ENCODE peak calls at places on chromosomes 7 and 10, in ten cellular contexts. One of them, this sample, is unnamed.

GRCh38 chr10:34223658-34224057 is 591.4 kb downstream of the PARD3 start:
- DNase-seq in upper lobe of right lung: no peak
- DNase-seq in breast epithelium: no peak
- DNase-seq in OCI-LY7: no peak
- DNase-seq in spleen: no peak
- DNase-seq in hepatocyte: no peak
- DNase-seq in AG10803: no peak
- DNase-seq in neural crest cell: no peak
- DNase-seq in GM12865: no peak
- DNase-seq in ascending aorta: no peak
- DNase-seq in this sample: no peak

GRCh38 chr7:120097789-120098188 is 175.2 kb upstream of the KCND2 start:
- DNase-seq in GM12865: no peak
- DNase-seq in AG10803: no peak
- DNase-seq in neural crest cell: no peak
- DNase-seq in ascending aorta: no peak
- DNase-seq in OCI-LY7: no peak
- DNase-seq in upper lobe of right lung: no peak
- DNase-seq in hepatocyte: no peak
- DNase-seq in spleen: no peak
- DNase-seq in breast epithelium: no peak
- DNase-seq in this sample: no peak

GRCh38 chr7:147197006-147197405 is 1080.4 kb downstream of the CNTNAP2 start:
- DNase-seq in neural crest cell: no peak
- DNase-seq in breast epithelium: no peak
- DNase-seq in hepatocyte: no peak
- DNase-seq in AG10803: peak; percentile 24
- DNase-seq in upper lobe of right lung: no peak
- DNase-seq in GM12865: peak; percentile 1
- DNase-seq in OCI-LY7: no peak
- DNase-seq in spleen: no peak
- DNase-seq in ascending aorta: no peak
- DNase-seq in this sample: no peak

GRCh38 chr10:71213127-71213616 is 802 bp downstream of the UNC5B start:
- DNase-seq in breast epithelium: peak; percentile 73
- DNase-seq in ascending aorta: peak; percentile 75
- DNase-seq in spleen: peak; percentile 71
- DNase-seq in OCI-LY7: peak; percentile 20
- DNase-seq in neural crest cell: no peak
- DNase-seq in GM12865: peak; percentile 18
- DNase-seq in upper lobe of right lung: peak; percentile 81
- DNase-seq in hepatocyte: peak; percentile 85
- DNase-seq in AG10803: peak; percentile 82
- DNase-seq in this sample: no peak

GRCh38 chr7:43513236-43513635 is 69.7 kb upstream of the STK17A start:
- DNase-seq in neural crest cell: peak; percentile 2
- DNase-seq in AG10803: no peak
- DNase-seq in hepatocyte: no peak
- DNase-seq in GM12865: no peak
- DNase-seq in ascending aorta: no peak
- DNase-seq in spleen: no peak
- DNase-seq in breast epithelium: no peak
- DNase-seq in upper lobe of right lung: no peak
- DNase-seq in OCI-LY7: no peak
- DNase-seq in this sample: no peak

GRCh38 chr7:40977533-40977932 is 725.4 kb downstream of the INHBA start:
- DNase-seq in neural crest cell: no peak
- DNase-seq in ascending aorta: no peak
- DNase-seq in upper lobe of right lung: no peak
- DNase-seq in breast epithelium: no peak
- DNase-seq in spleen: no peak
- DNase-seq in AG10803: no peak
- DNase-seq in OCI-LY7: no peak
- DNase-seq in hepatocyte: no peak
- DNase-seq in GM12865: no peak
- DNase-seq in this sample: no peak

GRCh38 chr10:947881-948280 is 16.4 kb upstream of the LARP4B start:
- DNase-seq in GM12865: no peak
- DNase-seq in ascending aorta: no peak
- DNase-seq in spleen: no peak
- DNase-seq in OCI-LY7: no peak
- DNase-seq in neural crest cell: no peak
- DNase-seq in breast epithelium: no peak
- DNase-seq in hepatocyte: no peak
- DNase-seq in upper lobe of right lung: no peak
- DNase-seq in AG10803: no peak
- DNase-seq in this sample: no peak

GRCh38 chr7:129514683-129515082 is 12.4 kb downstream of the SMKR1 start:
- DNase-seq in OCI-LY7: no peak
- DNase-seq in ascending aorta: no peak
- DNase-seq in upper lobe of right lung: no peak
- DNase-seq in hepatocyte: no peak
- DNase-seq in spleen: no peak
- DNase-seq in neural crest cell: no peak
- DNase-seq in AG10803: peak; percentile 25
- DNase-seq in GM12865: no peak
- DNase-seq in breast epithelium: no peak
- DNase-seq in this sample: no peak

GRCh38 chr10:45421231-45422097 is 47.4 kb downstream of the ALOX5 start:
- DNase-seq in breast epithelium: no peak
- DNase-seq in ascending aorta: no peak
- DNase-seq in neural crest cell: no peak
- DNase-seq in AG10803: no peak
- DNase-seq in spleen: peak; percentile 80
- DNase-seq in GM12865: peak; percentile 70
- DNase-seq in OCI-LY7: no peak
- DNase-seq in upper lobe of right lung: peak; percentile 48
- DNase-seq in hepatocyte: no peak
- DNase-seq in this sample: no peak

GRCh38 chr7:32059289-32060045 is 10.7 kb downstream of the PDE1C start:
- DNase-seq in upper lobe of right lung: no peak
- DNase-seq in AG10803: peak; percentile 65
- DNase-seq in neural crest cell: no peak
- DNase-seq in hepatocyte: peak; percentile 31
- DNase-seq in GM12865: no peak
- DNase-seq in breast epithelium: no peak
- DNase-seq in spleen: no peak
- DNase-seq in OCI-LY7: no peak
- DNase-seq in ascending aorta: no peak
- DNase-seq in this sample: no peak

GRCh38 chr10:96257944-96258343 is 13.4 kb downstream of the BLNK start:
- DNase-seq in breast epithelium: no peak
- DNase-seq in OCI-LY7: no peak
- DNase-seq in upper lobe of right lung: no peak
- DNase-seq in hepatocyte: no peak
- DNase-seq in AG10803: no peak
- DNase-seq in GM12865: peak; percentile 33
- DNase-seq in ascending aorta: peak; percentile 81
- DNase-seq in neural crest cell: no peak
- DNase-seq in spleen: no peak
- DNase-seq in this sample: no peak

GRCh38 chr7:128945668-128946366 is 8.1 kb downstream of the IRF5 start:
- DNase-seq in ascending aorta: no peak
- DNase-seq in breast epithelium: no peak
- DNase-seq in upper lobe of right lung: peak; percentile 55
- DNase-seq in hepatocyte: no peak
- DNase-seq in GM12865: no peak
- DNase-seq in neural crest cell: no peak
- DNase-seq in AG10803: no peak
- DNase-seq in spleen: no peak
- DNase-seq in OCI-LY7: no peak
- DNase-seq in this sample: no peak

GRCh38 chr10:17257466-17258321 is 29.7 kb downstream of the VIM start:
- DNase-seq in spleen: no peak
- DNase-seq in breast epithelium: no peak
- DNase-seq in AG10803: peak; percentile 82
- DNase-seq in GM12865: peak; percentile 72
- DNase-seq in neural crest cell: peak; percentile 69
- DNase-seq in OCI-LY7: peak; percentile 68
- DNase-seq in hepatocyte: peak; percentile 85
- DNase-seq in ascending aorta: peak; percentile 79
- DNase-seq in upper lobe of right lung: no peak
- DNase-seq in this sample: peak; percentile 15

GRCh38 chr7:28669329-28669728 is 257.0 kb downstream of the CREB5 start:
- DNase-seq in upper lobe of right lung: no peak
- DNase-seq in OCI-LY7: no peak
- DNase-seq in ascending aorta: no peak
- DNase-seq in spleen: no peak
- DNase-seq in neural crest cell: no peak
- DNase-seq in AG10803: no peak
- DNase-seq in GM12865: no peak
- DNase-seq in hepatocyte: no peak
- DNase-seq in breast epithelium: no peak
- DNase-seq in this sample: no peak

GRCh38 chr7:92246363-92247101 is 758 bp downstream of the ANKIB1 start:
- DNase-seq in GM12865: peak; percentile 26
- DNase-seq in upper lobe of right lung: peak; percentile 65
- DNase-seq in ascending aorta: no peak
- DNase-seq in AG10803: no peak
- DNase-seq in OCI-LY7: peak; percentile 44
- DNase-seq in hepatocyte: peak; percentile 31
- DNase-seq in spleen: peak; percentile 81
- DNase-seq in neural crest cell: peak; percentile 12
- DNase-seq in breast epithelium: no peak
- DNase-seq in this sample: no peak

GRCh38 chr7:121516791-121517305 is 120.7 kb upstream of the FAM3C start:
- DNase-seq in hepatocyte: no peak
- DNase-seq in OCI-LY7: no peak
- DNase-seq in spleen: no peak
- DNase-seq in neural crest cell: no peak
- DNase-seq in GM12865: no peak
- DNase-seq in ascending aorta: no peak
- DNase-seq in AG10803: peak; percentile 13
- DNase-seq in breast epithelium: no peak
- DNase-seq in upper lobe of right lung: no peak
- DNase-seq in this sample: no peak

DNA sequence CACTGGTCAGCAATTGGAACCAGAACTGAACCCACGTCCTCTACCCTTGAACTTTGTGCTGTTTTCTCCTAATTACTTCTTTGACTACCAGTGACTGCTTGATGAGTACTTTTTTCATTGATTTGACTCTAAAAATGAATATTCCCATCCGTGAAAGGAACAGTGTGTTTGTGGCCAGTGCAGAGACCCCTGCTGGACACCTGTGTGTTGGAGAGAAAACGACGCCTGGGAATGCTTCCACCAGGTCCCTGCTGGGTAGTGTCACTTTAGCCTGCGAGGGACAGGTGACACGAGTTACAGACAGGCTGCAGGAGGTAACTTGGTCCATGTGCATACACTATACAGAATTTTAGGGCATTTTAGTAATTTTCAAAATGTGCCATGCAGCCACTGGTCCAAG is 6.8 kb upstream of the GJD4 start:
- DNase-seq in AG10803: no peak
- DNase-seq in spleen: no peak
- DNase-seq in GM12865: no peak
- DNase-seq in breast epithelium: no peak
- DNase-seq in hepatocyte: peak; percentile 23
- DNase-seq in upper lobe of right lung: no peak
- DNase-seq in OCI-LY7: no peak
- DNase-seq in ascending aorta: no peak
- DNase-seq in neural crest cell: no peak
- DNase-seq in this sample: no peak
- TF ChIP-seq CTCF in AG10803: peak; percentile 48
- TF ChIP-seq CTCF in spleen: no peak
- TF ChIP-seq CTCF in GM12865: peak; percentile 1
- TF ChIP-seq CTCF in breast epithelium: no peak
- TF ChIP-seq CTCF in hepatocyte: peak; percentile 44
- TF ChIP-seq CTCF in upper lobe of right lung: peak; percentile 28
- TF ChIP-seq CTCF in OCI-LY7: peak; percentile 50
- TF ChIP-seq CTCF in ascending aorta: no peak
- TF ChIP-seq CTCF in neural crest cell: peak; percentile 47
- TF ChIP-seq CTCF in this sample: peak; percentile 39

GRCh38 chr7:25753837-25754236 is 398.2 kb upstream of the NFE2L3 start:
- DNase-seq in breast epithelium: no peak
- DNase-seq in spleen: no peak
- DNase-seq in neural crest cell: no peak
- DNase-seq in upper lobe of right lung: no peak
- DNase-seq in ascending aorta: no peak
- DNase-seq in AG10803: no peak
- DNase-seq in hepatocyte: no peak
- DNase-seq in GM12865: no peak
- DNase-seq in OCI-LY7: no peak
- DNase-seq in this sample: no peak
- TF ChIP-seq CTCF in breast epithelium: no peak
- TF ChIP-seq CTCF in spleen: no peak
- TF ChIP-seq CTCF in neural crest cell: no peak
- TF ChIP-seq CTCF in upper lobe of right lung: no peak
- TF ChIP-seq CTCF in ascending aorta: no peak
- TF ChIP-seq CTCF in AG10803: no peak
- TF ChIP-seq CTCF in hepatocyte: no peak
- TF ChIP-seq CTCF in GM12865: no peak
- TF ChIP-seq CTCF in OCI-LY7: no peak
- TF ChIP-seq CTCF in this sample: no peak

DNA sequence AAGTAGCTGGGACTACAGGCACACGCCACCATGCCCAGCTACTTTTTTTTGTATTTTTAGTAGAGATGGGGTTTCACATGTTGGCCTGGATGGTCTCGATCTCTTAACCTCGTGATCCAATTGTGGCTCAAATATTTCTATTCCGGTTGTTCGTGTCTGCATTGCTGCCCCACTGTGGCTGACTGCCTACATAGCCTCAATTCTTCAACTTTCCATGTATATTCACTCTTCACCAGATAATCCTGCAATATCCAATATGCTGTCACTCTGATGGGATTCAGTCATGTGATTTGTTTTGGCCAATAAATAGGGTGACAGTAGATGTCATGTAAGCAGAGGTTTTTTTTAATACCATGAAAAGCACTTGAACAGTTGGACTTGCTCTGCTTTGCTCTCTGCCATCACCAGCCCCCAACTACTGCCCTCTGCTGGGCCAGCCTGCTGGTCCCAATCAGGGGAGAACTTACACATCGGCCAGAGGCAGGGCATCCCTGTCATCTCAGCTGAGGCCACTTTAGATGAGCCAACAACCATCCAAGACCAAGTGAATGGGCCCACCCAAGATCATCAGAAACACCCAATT is 56.7 kb downstream of the NSUN6 start:
- DNase-seq in upper lobe of right lung: no peak
- DNase-seq in breast epithelium: no peak
- DNase-seq in ascending aorta: no peak
- DNase-seq in spleen: no peak
- DNase-seq in neural crest cell: no peak
- DNase-seq in GM12865: no peak
- DNase-seq in OCI-LY7: no peak
- DNase-seq in hepatocyte: no peak
- DNase-seq in AG10803: no peak
- DNase-seq in this sample: no peak
- TF ChIP-seq CTCF in upper lobe of right lung: no peak
- TF ChIP-seq CTCF in breast epithelium: no peak
- TF ChIP-seq CTCF in ascending aorta: no peak
- TF ChIP-seq CTCF in spleen: no peak
- TF ChIP-seq CTCF in neural crest cell: peak; percentile 41
- TF ChIP-seq CTCF in GM12865: peak; percentile 23
- TF ChIP-seq CTCF in OCI-LY7: peak; percentile 61
- TF ChIP-seq CTCF in hepatocyte: peak; percentile 30
- TF ChIP-seq CTCF in AG10803: peak; percentile 8
- TF ChIP-seq CTCF in this sample: no peak

DNA sequence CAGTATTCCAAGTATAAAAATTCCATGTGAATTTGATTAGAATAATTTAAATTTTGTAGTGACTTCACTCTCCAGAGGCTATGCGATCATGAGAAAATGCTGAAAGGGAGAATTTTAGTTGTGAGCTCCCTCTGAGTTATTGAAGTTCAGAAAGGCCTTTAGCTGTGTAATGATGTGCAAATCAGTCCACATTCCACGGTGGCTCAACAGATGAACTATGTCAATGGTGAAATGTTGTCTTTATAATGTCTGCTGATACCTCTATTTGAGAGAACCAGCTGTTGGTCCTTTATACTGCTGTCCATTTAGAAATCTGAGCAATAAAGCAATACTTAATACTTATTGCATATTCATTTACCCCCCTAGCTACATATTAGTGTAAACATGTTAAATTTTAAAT is 7.1 kb upstream of the ITGB8 start:
- DNase-seq in AG10803: peak; percentile 50
- DNase-seq in spleen: no peak
- DNase-seq in hepatocyte: no peak
- DNase-seq in neural crest cell: no peak
- DNase-seq in upper lobe of right lung: no peak
- DNase-seq in OCI-LY7: no peak
- DNase-seq in ascending aorta: no peak
- DNase-seq in breast epithelium: no peak
- DNase-seq in GM12865: no peak
- DNase-seq in this sample: no peak
- TF ChIP-seq CTCF in AG10803: no peak
- TF ChIP-seq CTCF in spleen: no peak
- TF ChIP-seq CTCF in hepatocyte: no peak
- TF ChIP-seq CTCF in neural crest cell: no peak
- TF ChIP-seq CTCF in upper lobe of right lung: no peak
- TF ChIP-seq CTCF in OCI-LY7: no peak
- TF ChIP-seq CTCF in ascending aorta: no peak
- TF ChIP-seq CTCF in breast epithelium: no peak
- TF ChIP-seq CTCF in GM12865: no peak
- TF ChIP-seq CTCF in this sample: no peak

This sample was measured in D721Med.